ENCODE peak calls at places on chromosomes 13 and 19, in six cellular contexts. E is CD4-positive, CD25-positive, alpha-beta regulatory T cell; I is NCI-H748 treated with DMSO at 0.1 percent for 48 hours; X is NCI-H1436; A is T-cell; B is GM04503. Y is an unnamed sample.

GRCh38 chr13:91185294-91185863 is 162.1 kb upstream of the MIR17HG start:
- DNase-seq in E (no peak), I (peak), X (no peak), A (no peak), B (no peak), Y (no peak)

GRCh38 chr19:9913237-9914000 is 22.9 kb downstream of the OLFM2 start:
- DNase-seq in E (no peak), I (no peak), X (no peak), A (no peak), B (no peak), Y (no peak)

GRCh38 chr19:5296021-5296420 is 44.6 kb downstream of the PTPRS start:
- DNase-seq in E (no peak), I (no peak), X (no peak), A (no peak), B (no peak), Y (no peak)

GRCh38 chr19:1570836-1571235 is 2.7 kb upstream of the MEX3D start:
- DNase-seq in E (no peak), I (no peak), X (no peak), A (no peak), B (no peak), Y (no peak)

GRCh38 chr13:46679369-46680180 is 117.4 kb downstream of the ESD start:
- DNase-seq in E (peak), I (no peak), X (no peak), A (peak), B (peak), Y (peak)

GRCh38 chr19:3785464-3785937 is 680 bp downstream of the MATK start:
- DNase-seq in E (no peak), I (no peak), X (no peak), A (no peak), B (no peak), Y (no peak)

GRCh38 chr13:50594276-50594970 is 249.1 kb downstream of the DLEU7 start:
- DNase-seq in E (peak), I (no peak), X (peak), A (peak), B (no peak), Y (no peak)

GRCh38 chr13:94345374-94346195 is 133.9 kb downstream of the DCT start:
- DNase-seq in E (peak), I (peak), X (peak), A (no peak), B (no peak), Y (no peak)

GRCh38 chr19:32012206-32012605 is 333.2 kb upstream of the ZNF507 start:
- DNase-seq in E (no peak), I (no peak), X (no peak), A (no peak), B (no peak), Y (no peak)

GRCh38 chr13:57352114-57352513 is 185.1 kb downstream of the PRR20E start:
- DNase-seq in E (no peak), I (no peak), X (no peak), A (no peak), B (no peak), Y (no peak)

GRCh38 chr19:19120308-19121156 is 17.7 kb downstream of the TMEM161A start:
- DNase-seq in E (peak), I (no peak), X (peak), A (no peak), B (no peak), Y (no peak)

GRCh38 chr13:51243227-51243626 is 21.0 kb downstream of the FAM124A start:
- DNase-seq in E (no peak), I (no peak), X (no peak), A (no peak), B (no peak), Y (no peak)

GRCh38 chr13:106475852-106476251 is 59.6 kb downstream of the EFNB2 start:
- DNase-seq in E (no peak), I (no peak), X (no peak), A (no peak), B (no peak), Y (no peak)

GRCh38 chr13:34867590-34867989 is 74.5 kb upstream of the NBEA start:
- DNase-seq in E (no peak), I (no peak), X (no peak), A (no peak), B (no peak), Y (peak)

Y was measured in GM04504.